ENCODE peak calls at places on chromosomes 11 and 22, in eight cellular contexts. C, U, J, A, I, W, V and B are unnamed samples.

GRCh38 chr11:107898270-107898669 is 30.0 kb upstream of the RAB39A start:
- DNase-seq in U (no peak), W (no peak), I (peak), J (no peak), V (no peak), A (peak), C (no peak), B (no peak)

GRCh38 chr11:72436667-72437066 is 2.3 kb upstream of the CLPB start:
- DNase-seq in V (no peak), J (no peak), C (no peak), I (no peak), U (no peak), W (no peak), A (no peak), B (no peak)

GRCh38 chr11:65437436-65438227 is 15.0 kb downstream of the NEAT1 start:
- DNase-seq in V (peak), J (peak), W (peak), U (no peak), I (no peak), A (peak), C (peak), B (peak)

GRCh38 chr11:83836883-83837654 is 550.9 kb upstream of the CCDC90B start:
- DNase-seq in C (peak), W (peak), A (peak), V (peak), J (no peak), I (peak), U (no peak), B (no peak)

GRCh38 chr11:45146072-45147016 is at the start of gene PRDM11:
- DNase-seq in I (peak), U (peak), V (peak), J (peak), W (peak), A (peak), C (peak), B (no peak)

GRCh38 chr22:21816787-21817496 is 50.5 kb downstream of the MAPK1 start:
- DNase-seq in J (no peak), C (no peak), I (peak), V (peak), U (no peak), A (peak), W (no peak), B (no peak)

GRCh38 chr22:42683599-42684283 is 34.5 kb upstream of the CYB5R3 start:
- DNase-seq in V (no peak), W (no peak), I (no peak), A (no peak), U (peak), J (peak), C (no peak), B (no peak)

GRCh38 chr11:62554377-62554776 is 7.8 kb upstream of the AHNAK start:
- DNase-seq in J (no peak), C (no peak), W (no peak), U (no peak), I (no peak), V (no peak), A (no peak), B (no peak)

GRCh38 chr22:26783886-26784285 is 126.5 kb downstream of the MIAT start:
- DNase-seq in I (no peak), J (no peak), U (no peak), W (no peak), A (no peak), C (no peak), V (no peak), B (no peak)

GRCh38 chr11:34182425-34182824 is 77.0 kb downstream of the NAT10 start:
- DNase-seq in V (no peak), A (no peak), U (no peak), W (no peak), J (no peak), I (no peak), C (no peak), B (no peak)

GRCh38 chr11:133787379-133788103 is 57.8 kb downstream of the SPATA19 start:
- DNase-seq in A (no peak), I (no peak), W (no peak), U (no peak), C (no peak), V (peak), J (no peak), B (peak)

GRCh38 chr11:76591416-76591815 is 79.1 kb downstream of the LRRC32 start:
- DNase-seq in A (no peak), W (no peak), J (no peak), V (no peak), U (peak), I (no peak), C (no peak), B (no peak)

GRCh38 chr11:12838463-12839120 is 164.4 kb downstream of the TEAD1 start:
- DNase-seq in I (no peak), A (no peak), C (no peak), W (no peak), V (no peak), U (no peak), J (peak), B (peak)

GRCh38 chr22:27151407-27151806 is 494.0 kb downstream of the MIAT start:
- DNase-seq in W (no peak), A (no peak), V (no peak), U (no peak), J (no peak), C (no peak), I (no peak), B (no peak)

GRCh38 chr11:18721576-18722292 is 4.3 kb downstream of the IGSF22 start:
- DNase-seq in C (no peak), J (peak), U (no peak), A (peak), W (peak), V (peak), I (peak), B (peak)

GRCh38 chr22:37195921-37196320 is 7.9 kb upstream of the C1QTNF6 start:
- DNase-seq in W (no peak), I (no peak), U (peak), V (no peak), C (peak), A (peak), J (peak), B (no peak)

GRCh38 chr11:115585361-115586024 is 81.3 kb upstream of the CADM1 start:
- DNase-seq in A (no peak), V (no peak), J (no peak), C (no peak), W (no peak), U (no peak), I (no peak), B (no peak)

GRCh38 chr11:72389116-72389515 is 45.2 kb downstream of the CLPB start:
- DNase-seq in I (no peak), U (no peak), A (no peak), W (no peak), C (peak), V (no peak), J (no peak), B (no peak)

GRCh38 chr11:2732261-2732939 is 32.6 kb upstream of the KCNQ1OT1 start:
- DNase-seq in W (no peak), I (no peak), A (no peak), V (no peak), U (no peak), C (no peak), J (no peak), B (no peak)

GRCh38 chr11:117843666-117844484 is 19.3 kb upstream of the FXYD2 start:
- DNase-seq in J (peak), W (peak), A (peak), I (peak), C (peak), V (peak), U (peak), B (peak)

GRCh38 chr11:9753031-9753430 is 89.2 kb downstream of the SWAP70 start:
- DNase-seq in V (no peak), U (no peak), W (no peak), I (no peak), J (no peak), A (peak), C (no peak), B (no peak)

GRCh38 chr11:11973361-11973800 is 35.0 kb downstream of the DKK3 start:
- DNase-seq in W (peak), C (peak), A (peak), J (peak), U (no peak), V (peak), I (no peak), B (peak)

GRCh38 chr11:74615311-74615710 is 22.9 kb downstream of the POLD3 start:
- DNase-seq in C (no peak), W (no peak), I (no peak), A (no peak), V (no peak), U (no peak), J (no peak), B (no peak)

GRCh38 chr11:74612877-74613276 is 20.5 kb downstream of the POLD3 start:
- DNase-seq in I (no peak), U (no peak), V (no peak), C (no peak), W (no peak), A (peak), J (no peak), B (no peak)

GRCh38 chr11:74615988-74616387 is 23.6 kb downstream of the POLD3 start:
- DNase-seq in U (no peak), I (no peak), A (peak), V (no peak), W (no peak), C (no peak), J (no peak), B (no peak)

DNA sequence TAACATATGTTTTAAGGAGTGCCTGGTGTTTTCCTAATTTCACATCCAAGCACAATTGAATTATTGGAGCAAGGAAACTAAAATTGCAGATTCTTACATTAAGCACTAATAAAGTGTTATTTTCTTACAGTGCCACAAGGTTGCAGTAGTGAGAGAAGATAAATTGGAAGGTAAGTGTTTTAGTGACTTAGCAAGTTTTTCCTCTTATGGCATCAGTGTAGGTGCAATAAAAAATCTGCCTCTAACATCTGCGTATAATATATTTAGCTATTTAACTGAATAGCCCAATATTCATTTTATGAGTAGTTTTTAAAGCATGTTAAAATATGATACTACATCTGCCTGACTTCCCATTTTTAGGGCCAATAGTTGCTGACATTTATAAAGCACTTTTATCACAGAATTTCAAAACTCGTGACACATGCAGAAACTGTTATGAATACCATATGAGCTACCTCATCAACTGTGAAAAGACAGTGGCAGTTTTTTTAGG is 19.0 kb downstream of the POLD3 start:
- DNase-seq in U (no peak), C (no peak), J (no peak), A (peak), I (peak), V (no peak), W (no peak), B (no peak)
- TF ChIP-seq CTCF in U (peak), C (peak), J (peak), A (peak), I (peak), V (peak), W (peak), B (no peak)

DNA sequence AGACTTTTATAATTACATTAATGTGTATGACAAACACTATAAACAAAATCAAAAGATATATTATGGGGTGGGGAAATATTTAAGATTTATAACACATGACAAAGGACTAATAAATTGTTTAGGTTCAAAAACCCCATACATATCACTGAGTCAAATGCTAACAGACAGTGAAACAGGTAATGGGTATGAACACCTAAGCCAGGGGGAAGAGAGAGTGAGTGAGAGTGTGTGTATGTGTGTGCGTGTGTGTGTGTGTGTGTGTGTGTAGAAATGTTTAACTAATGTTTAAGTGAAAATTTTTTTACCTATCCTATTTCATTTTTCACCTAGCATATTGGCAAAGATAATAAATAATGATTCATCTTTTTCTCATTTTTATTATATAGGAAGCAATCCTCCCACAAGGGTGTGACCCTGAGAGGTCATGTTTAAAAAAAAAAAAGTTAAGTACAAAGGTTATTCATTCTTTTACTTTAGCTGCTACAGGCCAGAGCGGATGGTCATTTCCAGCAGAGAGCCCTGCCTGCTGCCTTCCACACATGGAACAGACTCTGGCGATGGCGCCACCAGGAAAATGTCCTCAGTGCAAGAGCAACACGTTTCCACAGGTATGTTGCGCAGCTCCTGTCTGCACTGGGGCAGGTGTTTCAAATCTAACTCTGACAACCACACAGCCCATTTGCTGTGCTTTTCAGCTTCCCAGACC is 72.9 kb downstream of the PISD start:
- DNase-seq in W (no peak), V (no peak), U (peak), C (peak), A (no peak), I (no peak), J (no peak), B (no peak)
- TF ChIP-seq POLR2A in W (no peak), V (no peak), U (no peak), C (no peak), A (no peak), I (no peak), J (no peak), B (no peak)

DNA sequence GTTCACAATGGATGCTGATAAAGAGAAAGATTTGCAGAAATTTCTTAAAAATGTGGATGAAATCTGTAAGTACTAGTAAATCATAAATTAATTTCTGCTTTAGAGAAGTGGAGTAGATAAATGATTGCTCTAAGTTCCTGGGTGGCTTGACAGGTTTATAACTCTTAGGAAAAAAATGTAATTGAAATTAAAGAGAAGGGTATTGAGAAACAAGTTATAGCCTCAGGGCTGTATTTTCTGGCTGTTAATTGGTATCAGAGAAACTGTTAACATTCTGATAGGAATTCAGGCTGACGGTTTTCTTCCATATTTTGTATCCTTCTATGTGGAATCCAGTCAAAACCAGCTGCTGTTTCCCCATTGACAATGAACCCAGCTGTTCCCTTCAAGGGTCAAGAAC is 1.9 kb downstream of the TTC12 start:
- DNase-seq in U (no peak), V (no peak), I (no peak), J (no peak), A (no peak), C (no peak), W (no peak), B (no peak)
- H3K4me3 ChIP-seq in U (no peak), V (no peak), I (no peak), J (no peak), A (no peak), C (no peak), W (no peak), B (no peak)

GRCh38 chr11:17207317-17208256 is at the start of gene PIK3C2A:
- DNase-seq in I (peak), C (peak), A (peak), W (peak), J (peak), V (peak), U (peak), B (peak)
- TF ChIP-seq CTCF in I (no peak), C (no peak), A (no peak), W (no peak), J (no peak), V (no peak), U (no peak), B (no peak)

DNA sequence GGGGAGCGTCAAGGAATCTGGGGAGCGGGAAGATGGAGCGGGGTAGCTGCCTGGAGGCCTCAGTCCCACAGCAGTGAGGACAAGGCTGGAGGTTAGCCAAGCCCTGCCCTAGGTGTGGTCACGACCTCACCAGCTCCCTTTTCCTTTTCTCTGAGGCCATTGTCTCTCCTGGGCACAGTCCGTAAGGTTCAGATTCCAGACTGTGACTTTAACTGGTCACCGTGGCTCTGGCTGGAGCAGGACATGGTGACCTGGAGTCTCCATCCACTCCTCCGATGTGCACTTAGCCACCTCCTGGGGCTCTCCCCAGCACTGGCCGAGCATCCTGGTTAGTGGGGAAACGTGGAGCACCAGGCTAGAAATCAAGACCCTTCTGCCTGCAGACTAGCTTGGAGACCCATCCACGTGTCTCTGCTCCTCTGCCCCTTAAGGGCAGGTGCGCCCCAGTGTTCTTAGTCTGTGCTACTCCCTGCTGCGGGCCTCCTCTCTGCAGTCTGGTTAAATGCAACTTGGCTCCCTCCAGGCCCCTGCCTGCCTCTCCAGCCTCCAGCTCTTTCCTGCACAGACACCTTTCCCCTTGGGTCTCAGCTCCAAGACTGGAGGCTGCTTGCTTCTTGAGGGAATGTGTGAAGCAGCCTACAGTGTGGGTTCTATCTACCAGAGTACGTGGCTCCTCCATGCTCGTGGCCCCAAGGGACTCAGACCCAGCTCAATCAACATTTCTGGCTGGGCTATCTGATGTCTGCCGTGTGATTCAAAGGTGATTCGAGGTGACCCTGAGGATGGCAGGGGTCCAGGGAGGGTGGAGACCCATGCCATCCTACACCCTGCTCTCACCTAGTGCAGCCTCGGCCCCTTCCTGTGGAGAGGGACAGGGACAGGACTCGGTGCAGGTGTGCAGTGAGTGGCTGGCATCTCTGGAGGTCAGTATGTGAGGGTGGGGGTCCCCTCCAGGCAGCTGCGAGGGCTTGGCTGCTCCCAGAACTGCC is 5.2 kb downstream of the SLC25A1 start:
- DNase-seq in V (no peak), I (no peak), C (no peak), A (no peak), J (no peak), U (no peak), W (no peak), B (no peak)
- TF ChIP-seq POLR2A in V (no peak), I (no peak), C (no peak), A (no peak), J (no peak), U (no peak), W (no peak), B (no peak)

DNA sequence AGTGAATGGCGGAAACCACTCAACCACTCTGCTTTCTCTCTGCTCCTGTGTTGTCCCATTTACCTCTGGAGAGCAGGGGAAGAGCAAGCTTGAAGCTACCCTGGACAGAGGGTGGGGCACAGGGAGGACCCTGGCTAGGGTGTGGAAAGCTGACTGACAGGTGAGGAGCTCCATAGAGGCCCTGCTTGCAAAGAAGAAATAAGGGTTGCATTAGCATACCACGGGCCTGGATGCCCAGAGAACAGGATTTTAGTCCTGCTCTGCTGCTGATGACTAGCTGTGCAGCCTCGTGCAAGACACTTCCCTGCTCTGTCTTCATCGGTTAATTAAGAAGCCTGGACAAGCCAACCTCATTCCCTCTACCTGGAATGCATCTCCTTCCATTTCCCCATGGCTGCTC is 135.0 kb downstream of the BUD13 start:
- DNase-seq in C (no peak), V (no peak), A (no peak), U (no peak), I (no peak), W (no peak), J (no peak), B (peak)
- H3K4me3 ChIP-seq in C (no peak), V (no peak), A (no peak), U (no peak), I (no peak), W (no peak), J (no peak), B (no peak)

GRCh38 chr22:40193429-40194421 is 16.0 kb downstream of the TNRC6B start:
- DNase-seq in C (no peak), J (peak), W (no peak), A (peak), V (no peak), I (peak), U (no peak), B (peak)
- TF ChIP-seq CTCF in C (peak), J (peak), W (peak), A (peak), V (no peak), I (peak), U (no peak), B (no peak)

DNA sequence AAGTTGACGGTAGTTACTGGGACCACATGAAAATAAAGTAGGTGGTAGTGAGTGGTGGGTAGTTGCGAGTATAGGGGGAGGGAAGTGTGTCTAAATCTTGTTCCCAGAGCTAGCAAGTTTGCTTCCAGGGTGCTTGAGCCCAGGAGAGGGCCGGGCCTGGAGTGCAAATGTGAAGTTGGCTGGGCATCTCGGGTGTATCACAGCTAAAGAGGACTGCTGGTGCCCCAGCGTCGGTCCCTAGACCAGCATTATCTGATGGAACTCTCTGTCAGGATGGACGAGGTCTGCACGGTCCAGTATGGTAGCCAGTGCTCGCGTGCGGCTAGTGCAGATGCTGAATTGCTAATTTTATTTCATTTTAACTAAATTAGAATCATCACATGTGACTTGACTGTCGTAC is 75.3 kb downstream of the ARHGAP8 start:
- DNase-seq in U (no peak), A (no peak), I (no peak), V (no peak), J (no peak), W (no peak), C (no peak), B (no peak)
- TF ChIP-seq POLR2A in U (no peak), A (no peak), I (no peak), V (no peak), J (no peak), W (no peak), C (no peak), B (no peak)

DNA sequence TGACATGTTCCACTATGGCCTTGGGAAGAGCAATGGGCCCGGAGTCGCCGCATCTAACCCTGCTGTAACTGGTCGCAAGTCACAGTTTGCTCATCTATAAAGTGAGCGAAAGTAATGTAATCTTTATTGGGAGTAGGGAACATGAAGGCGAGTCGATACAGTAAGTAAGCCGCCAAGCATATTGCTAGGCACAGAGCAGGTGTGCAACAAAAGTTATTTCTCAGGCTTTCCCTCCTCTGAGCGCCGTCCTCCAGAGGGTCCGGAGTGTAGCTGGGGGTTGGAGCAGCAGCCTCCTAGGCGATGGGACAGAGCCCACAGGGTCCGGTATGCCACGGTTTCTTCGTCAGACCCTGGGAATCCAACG is 343 bp upstream of the SPON1 start:
- DNase-seq in W (no peak), V (no peak), C (no peak), I (no peak), U (no peak), J (no peak), A (no peak), B (no peak)
- H3K4me3 ChIP-seq in W (peak), V (no peak), C (no peak), I (no peak), U (peak), J (peak), A (no peak), B (no peak)